ENCODE peak calls at places on chromosomes 4 and X, in four cellular contexts. One of them, this sample, is unnamed.

GRCh38 chr4:112448211-112448745 is 67.7 kb downstream of the NEUROG2 start:
- DNase-seq in left lung: no peak
- DNase-seq in transverse colon: no peak
- DNase-seq in progenitor cell of endocrine pancreas: no peak
- DNase-seq in this sample: no peak

GRCh38 chr4:67051000-67051789 is 494.1 kb downstream of the CENPC start:
- DNase-seq in progenitor cell of endocrine pancreas: no peak
- DNase-seq in left lung: no peak
- DNase-seq in transverse colon: no peak
- DNase-seq in this sample: no peak

GRCh38 chr4:57926311-57926710 is 816.1 kb upstream of the IGFBP7 start:
- DNase-seq in progenitor cell of endocrine pancreas: no peak
- DNase-seq in transverse colon: no peak
- DNase-seq in left lung: no peak
- DNase-seq in this sample: no peak

GRCh38 chrX:3788494-3789233 is 75.2 kb upstream of the PRKX start:
- DNase-seq in progenitor cell of endocrine pancreas: no peak
- DNase-seq in left lung: no peak
- DNase-seq in transverse colon: no peak
- DNase-seq in this sample: no peak

GRCh38 chr4:157045507-157046127 is 30.3 kb upstream of the GLRB start:
- DNase-seq in progenitor cell of endocrine pancreas: no peak
- DNase-seq in left lung: no peak
- DNase-seq in transverse colon: peak; percentile 9
- DNase-seq in this sample: no peak

GRCh38 chrX:40871385-40872082 is 136.2 kb upstream of the MED14 start:
- DNase-seq in left lung: no peak
- DNase-seq in transverse colon: no peak
- DNase-seq in progenitor cell of endocrine pancreas: no peak
- DNase-seq in this sample: no peak

GRCh38 chrX:150934453-150934852 is 36.0 kb upstream of the CD99L2 start:
- DNase-seq in transverse colon: peak; percentile 16
- DNase-seq in progenitor cell of endocrine pancreas: no peak
- DNase-seq in left lung: no peak
- DNase-seq in this sample: no peak

GRCh38 chrX:140766024-140766611 is 56.6 kb downstream of the LINC00632 start:
- DNase-seq in progenitor cell of endocrine pancreas: peak; percentile 44
- DNase-seq in left lung: no peak
- DNase-seq in transverse colon: peak; percentile 22
- DNase-seq in this sample: no peak

GRCh38 chrX:39627257-39627656 is 470.5 kb downstream of the BCOR start:
- DNase-seq in left lung: no peak
- DNase-seq in progenitor cell of endocrine pancreas: no peak
- DNase-seq in transverse colon: no peak
- DNase-seq in this sample: no peak

GRCh38 chr4:184427687-184428086 is 46.7 kb downstream of the IRF2 start:
- DNase-seq in left lung: no peak
- DNase-seq in transverse colon: no peak
- DNase-seq in progenitor cell of endocrine pancreas: no peak
- DNase-seq in this sample: no peak

GRCh38 chrX:40172169-40172979 is 74.6 kb upstream of the BCOR start:
- DNase-seq in progenitor cell of endocrine pancreas: no peak
- DNase-seq in left lung: no peak
- DNase-seq in transverse colon: peak; percentile 64
- DNase-seq in this sample: no peak

GRCh38 chr4:37243722-37244582 is 591 bp upstream of the NWD2 start:
- DNase-seq in progenitor cell of endocrine pancreas: peak; percentile 52
- DNase-seq in transverse colon: peak; percentile 12
- DNase-seq in left lung: no peak
- DNase-seq in this sample: no peak

GRCh38 chrX:25742334-25742733 is 395.8 kb upstream of the MAGEB18 start:
- DNase-seq in transverse colon: no peak
- DNase-seq in progenitor cell of endocrine pancreas: no peak
- DNase-seq in left lung: no peak
- DNase-seq in this sample: no peak

GRCh38 chrX:154785711-154786110 is 19.6 kb downstream of the MPP1 start:
- DNase-seq in left lung: no peak
- DNase-seq in progenitor cell of endocrine pancreas: no peak
- DNase-seq in transverse colon: no peak
- DNase-seq in this sample: no peak

GRCh38 chrX:136528645-136529315 is 3.2 kb upstream of the VGLL1 start:
- DNase-seq in progenitor cell of endocrine pancreas: no peak
- DNase-seq in transverse colon: no peak
- DNase-seq in left lung: no peak
- DNase-seq in this sample: no peak

GRCh38 chrX:17047224-17047623 is 100.8 kb downstream of the REPS2 start:
- DNase-seq in left lung: no peak
- DNase-seq in transverse colon: no peak
- DNase-seq in progenitor cell of endocrine pancreas: no peak
- DNase-seq in this sample: no peak

GRCh38 chr4:146073517-146073916 is 102.0 kb upstream of the LSM6 start:
- DNase-seq in transverse colon: no peak
- DNase-seq in left lung: no peak
- DNase-seq in progenitor cell of endocrine pancreas: no peak
- DNase-seq in this sample: no peak

GRCh38 chrX:140274761-140275525 is 229.9 kb downstream of the SOX3 start:
- DNase-seq in left lung: no peak
- DNase-seq in progenitor cell of endocrine pancreas: no peak
- DNase-seq in transverse colon: no peak
- DNase-seq in this sample: no peak

GRCh38 chr4:90112715-90113114 is 14.5 kb upstream of the CCSER1 start:
- DNase-seq in progenitor cell of endocrine pancreas: no peak
- DNase-seq in left lung: no peak
- DNase-seq in transverse colon: no peak
- DNase-seq in this sample: no peak

GRCh38 chrX:153670748-153671588 is 2.6 kb downstream of the PNCK start:
- DNase-seq in transverse colon: no peak
- DNase-seq in left lung: peak; percentile 19
- DNase-seq in progenitor cell of endocrine pancreas: no peak
- DNase-seq in this sample: no peak

GRCh38 chr4:2354760-2355159 is 63.7 kb downstream of the ZFYVE28 start:
- DNase-seq in progenitor cell of endocrine pancreas: no peak
- DNase-seq in transverse colon: peak; percentile 5
- DNase-seq in left lung: no peak
- DNase-seq in this sample: no peak

GRCh38 chrX:3295731-3296130 is 50.7 kb downstream of the MXRA5 start:
- DNase-seq in left lung: no peak
- DNase-seq in progenitor cell of endocrine pancreas: no peak
- DNase-seq in transverse colon: no peak
- DNase-seq in this sample: no peak

GRCh38 chrX:71632923-71633657 is 14.8 kb upstream of the CXCR3 start:
- DNase-seq in left lung: no peak
- DNase-seq in transverse colon: no peak
- DNase-seq in progenitor cell of endocrine pancreas: no peak
- DNase-seq in this sample: no peak

GRCh38 chrX:23898412-23898959 is 9.3 kb downstream of the APOO start:
- DNase-seq in left lung: no peak
- DNase-seq in progenitor cell of endocrine pancreas: no peak
- DNase-seq in transverse colon: no peak
- DNase-seq in this sample: no peak

GRCh38 chr4:38681283-38682066 is 17.5 kb downstream of the KLF3 start:
- DNase-seq in transverse colon: no peak
- DNase-seq in progenitor cell of endocrine pancreas: no peak
- DNase-seq in left lung: no peak
- DNase-seq in this sample: no peak

GRCh38 chr4:103443324-103443723 is 245.2 kb upstream of the CENPE start:
- DNase-seq in progenitor cell of endocrine pancreas: no peak
- DNase-seq in left lung: no peak
- DNase-seq in transverse colon: no peak
- DNase-seq in this sample: no peak

GRCh38 chrX:138945219-138945618 is 233.7 kb upstream of the FGF13 start:
- DNase-seq in progenitor cell of endocrine pancreas: no peak
- DNase-seq in left lung: no peak
- DNase-seq in transverse colon: no peak
- DNase-seq in this sample: no peak

GRCh38 chrX:79325263-79325958 is 41.7 kb downstream of the ITM2A start:
- DNase-seq in progenitor cell of endocrine pancreas: no peak
- DNase-seq in transverse colon: no peak
- DNase-seq in left lung: no peak
- DNase-seq in this sample: no peak

GRCh38 chr4:29588615-29589014 is 1131.6 kb upstream of the PCDH7 start:
- DNase-seq in progenitor cell of endocrine pancreas: no peak
- DNase-seq in transverse colon: no peak
- DNase-seq in left lung: no peak
- DNase-seq in this sample: no peak

GRCh38 chrX:44705817-44706551 is 137.8 kb upstream of the DUSP21 start:
- DNase-seq in transverse colon: no peak
- DNase-seq in progenitor cell of endocrine pancreas: no peak
- DNase-seq in left lung: no peak
- DNase-seq in this sample: no peak

GRCh38 chr4:3451956-3452355 is 10.2 kb downstream of the HGFAC start:
- DNase-seq in left lung: no peak
- DNase-seq in progenitor cell of endocrine pancreas: no peak
- DNase-seq in transverse colon: no peak
- DNase-seq in this sample: no peak

GRCh38 chr4:157818946-157819692 is 353.7 kb downstream of the GASK1B start:
- DNase-seq in left lung: no peak
- DNase-seq in transverse colon: no peak
- DNase-seq in progenitor cell of endocrine pancreas: no peak
- DNase-seq in this sample: no peak

GRCh38 chrX:132504417-132504816 is 15.6 kb upstream of the MBNL3 start:
- DNase-seq in progenitor cell of endocrine pancreas: no peak
- DNase-seq in left lung: no peak
- DNase-seq in transverse colon: no peak
- DNase-seq in this sample: no peak

DNA sequence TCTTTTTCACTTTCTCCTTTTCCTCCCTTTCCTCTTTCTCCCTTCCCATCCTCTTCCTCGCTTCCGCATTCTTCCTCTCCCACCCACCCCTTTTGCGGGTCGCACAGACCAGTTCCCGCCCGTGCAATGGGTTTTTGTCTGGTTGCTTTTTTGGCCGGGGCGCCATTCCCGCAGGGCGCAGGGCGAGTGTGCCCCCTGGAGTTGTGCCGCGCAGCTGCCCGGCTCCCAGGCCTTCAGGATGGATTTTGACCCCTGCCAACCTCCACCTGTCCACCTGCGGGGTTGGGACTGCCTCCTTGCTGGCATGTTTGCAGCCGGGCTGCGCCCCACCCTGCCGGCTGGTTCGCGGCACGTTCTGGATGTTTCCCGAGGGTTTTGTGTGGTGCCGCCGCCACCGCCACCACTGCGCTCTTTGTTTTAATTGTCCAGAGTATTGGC is 578 bp upstream of the SEL1L3 start:
- DNase-seq in left lung: peak; percentile 60
- DNase-seq in progenitor cell of endocrine pancreas: peak; percentile 56
- DNase-seq in transverse colon: peak; percentile 86
- DNase-seq in this sample: no peak
- TF ChIP-seq CTCF in left lung: no peak
- TF ChIP-seq CTCF in progenitor cell of endocrine pancreas: peak; percentile 69
- TF ChIP-seq CTCF in transverse colon: peak; percentile 59
- TF ChIP-seq CTCF in this sample: peak; percentile 38

GRCh38 chr4:42371306-42372063 is 25.8 kb upstream of the SHISA3 start:
- DNase-seq in transverse colon: no peak
- DNase-seq in progenitor cell of endocrine pancreas: no peak
- DNase-seq in left lung: no peak
- DNase-seq in this sample: no peak
- TF ChIP-seq CTCF in transverse colon: peak; percentile 37
- TF ChIP-seq CTCF in progenitor cell of endocrine pancreas: peak; percentile 71
- TF ChIP-seq CTCF in left lung: no peak
- TF ChIP-seq CTCF in this sample: peak; percentile 81

GRCh38 chr4:73019462-73020047 is 50.0 kb downstream of the COX18 start:
- DNase-seq in left lung: no peak
- DNase-seq in transverse colon: no peak
- DNase-seq in progenitor cell of endocrine pancreas: no peak
- DNase-seq in this sample: no peak

GRCh38 chr4:73018595-73018994 is 50.9 kb downstream of the COX18 start:
- DNase-seq in left lung: no peak
- DNase-seq in progenitor cell of endocrine pancreas: no peak
- DNase-seq in transverse colon: no peak
- DNase-seq in this sample: no peak

DNA sequence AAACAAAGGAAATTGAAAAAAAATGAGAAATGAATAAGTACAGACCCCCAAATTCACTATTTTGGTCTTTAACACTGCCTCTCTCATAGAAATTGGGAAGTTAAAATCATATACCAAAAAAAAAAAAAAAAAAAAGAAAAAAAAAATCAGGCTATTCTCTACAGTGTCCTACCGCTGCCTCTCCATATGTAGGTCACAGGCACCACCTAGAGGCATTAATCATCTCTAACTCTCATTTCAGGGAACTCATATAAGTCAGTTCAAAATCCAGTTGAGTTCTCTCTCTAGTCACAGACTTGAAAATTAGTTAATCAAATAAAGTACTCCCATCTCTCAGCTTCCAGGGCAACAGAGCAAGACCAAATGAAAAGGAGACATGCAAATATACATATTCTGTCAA is 47.9 kb downstream of the COX18 start:
- DNase-seq in left lung: no peak
- DNase-seq in progenitor cell of endocrine pancreas: no peak
- DNase-seq in transverse colon: no peak
- DNase-seq in this sample: no peak
- TF ChIP-seq CTCF in left lung: no peak
- TF ChIP-seq CTCF in progenitor cell of endocrine pancreas: no peak
- TF ChIP-seq CTCF in transverse colon: no peak
- TF ChIP-seq CTCF in this sample: peak; percentile 71

GRCh38 chr4:140049024-140049923 is 104.7 kb downstream of the MAML3 start:
- DNase-seq in progenitor cell of endocrine pancreas: no peak
- DNase-seq in left lung: peak; percentile 57
- DNase-seq in transverse colon: peak; percentile 64
- DNase-seq in this sample: no peak
- TF ChIP-seq CTCF in progenitor cell of endocrine pancreas: no peak
- TF ChIP-seq CTCF in left lung: no peak
- TF ChIP-seq CTCF in transverse colon: no peak
- TF ChIP-seq CTCF in this sample: peak; percentile 18

DNA sequence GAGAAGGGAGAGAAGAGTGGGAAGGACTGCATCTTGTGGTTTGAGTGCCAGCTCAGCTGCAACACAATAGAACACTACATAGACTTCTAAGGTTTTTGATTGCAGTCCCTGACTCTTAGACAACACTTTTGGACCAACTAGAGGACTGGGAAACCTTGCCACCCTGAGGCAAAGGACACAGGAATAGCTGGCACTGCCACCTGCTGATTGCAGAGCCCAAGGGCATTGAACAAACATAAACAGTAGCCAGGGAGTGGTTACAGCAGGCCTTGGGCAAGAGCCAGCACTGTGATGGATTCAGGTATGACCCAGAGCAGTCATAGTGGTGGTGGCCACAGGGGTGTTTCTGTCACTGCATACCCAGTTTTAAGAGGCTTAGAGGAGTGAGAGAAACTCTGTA is 72.5 kb upstream of the CXorf51A start:
- DNase-seq in transverse colon: no peak
- DNase-seq in left lung: no peak
- DNase-seq in progenitor cell of endocrine pancreas: no peak
- DNase-seq in this sample: no peak
- TF ChIP-seq CTCF in transverse colon: no peak
- TF ChIP-seq CTCF in left lung: no peak
- TF ChIP-seq CTCF in progenitor cell of endocrine pancreas: no peak
- TF ChIP-seq CTCF in this sample: no peak

DNA sequence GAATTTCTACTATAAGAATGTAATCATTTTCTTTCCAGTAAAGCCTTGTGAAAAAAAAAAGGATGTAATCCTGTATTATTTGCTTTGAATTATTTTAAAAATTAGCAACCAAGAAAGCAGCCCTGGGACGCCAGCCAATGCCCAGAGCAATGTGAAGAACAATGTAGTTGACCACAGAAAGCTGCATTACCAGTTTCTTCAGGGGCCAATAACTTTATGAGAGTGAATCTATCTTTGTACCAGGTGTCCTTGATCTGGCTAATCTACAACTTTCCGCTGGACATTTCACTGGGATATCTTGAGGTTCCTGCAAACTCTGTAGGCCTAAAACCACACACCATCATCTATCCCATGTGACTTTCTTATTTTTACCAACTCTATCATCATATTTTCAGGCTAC is 7.6 kb upstream of the KLHL2 start:
- DNase-seq in left lung: no peak
- DNase-seq in progenitor cell of endocrine pancreas: no peak
- DNase-seq in transverse colon: no peak
- DNase-seq in this sample: no peak
- TF ChIP-seq CTCF in left lung: no peak
- TF ChIP-seq CTCF in progenitor cell of endocrine pancreas: no peak
- TF ChIP-seq CTCF in transverse colon: no peak
- TF ChIP-seq CTCF in this sample: no peak